ENCODE peak calls at places on chromosomes 6 and 20, in four cellular contexts. Z is GM23338, I is SK-N-SH, M is HCT116. P is an unnamed sample.

GRCh38 chr6:3758842-3759144 is 7.3 kb upstream of the PXDC1 start:
- DNase-seq in Z (no peak), I (no peak), M (no peak), P (no peak)

GRCh38 chr6:79404677-79405076 is 132.6 kb downstream of the LCA5 start:
- DNase-seq in Z (no peak), I (no peak), M (no peak), P (no peak)

GRCh38 chr20:20130399-20130798 is 78.1 kb downstream of the CFAP61 start:
- DNase-seq in Z (peak), I (no peak), M (peak), P (peak)

GRCh38 chr20:24872291-24873014 is 76.6 kb upstream of the CST7 start:
- DNase-seq in Z (no peak), I (peak), M (no peak), P (peak)

GRCh38 chr20:10524034-10524476 is 89.0 kb downstream of the SLX4IP start:
- DNase-seq in Z (peak), I (no peak), M (no peak), P (no peak)

GRCh38 chr6:41373919-41374617 is 38.7 kb downstream of the NCR2 start:
- DNase-seq in Z (peak), I (peak), M (no peak), P (no peak)

GRCh38 chr6:139240161-139241010 is 51.4 kb downstream of the TXLNB start:
- DNase-seq in Z (no peak), I (no peak), M (no peak), P (no peak)

GRCh38 chr20:57849126-57849867 is 139.5 kb upstream of the PMEPA1 start:
- DNase-seq in Z (no peak), I (no peak), M (no peak), P (no peak)

GRCh38 chr6:15929685-15930084 is 199.2 kb upstream of the MYLIP start:
- DNase-seq in Z (no peak), I (no peak), M (no peak), P (no peak)

GRCh38 chr20:59376109-59376841 is 75.9 kb downstream of the EDN3 start:
- DNase-seq in Z (no peak), I (no peak), M (no peak), P (no peak)

GRCh38 chr20:49712118-49712517 is 1.6 kb downstream of the B4GALT5 start:
- DNase-seq in Z (peak), I (no peak), M (no peak), P (no peak)

GRCh38 chr20:49713779-49714712 is at the start of gene B4GALT5:
- DNase-seq in Z (peak), I (peak), M (peak), P (peak)

GRCh38 chr20:49712918-49713778 is 530 bp downstream of the B4GALT5 start:
- DNase-seq in Z (peak), I (peak), M (no peak), P (peak)

GRCh38 chr20:49715466-49715865 is 1.8 kb upstream of the B4GALT5 start:
- DNase-seq in Z (no peak), I (no peak), M (no peak), P (no peak)

DNA sequence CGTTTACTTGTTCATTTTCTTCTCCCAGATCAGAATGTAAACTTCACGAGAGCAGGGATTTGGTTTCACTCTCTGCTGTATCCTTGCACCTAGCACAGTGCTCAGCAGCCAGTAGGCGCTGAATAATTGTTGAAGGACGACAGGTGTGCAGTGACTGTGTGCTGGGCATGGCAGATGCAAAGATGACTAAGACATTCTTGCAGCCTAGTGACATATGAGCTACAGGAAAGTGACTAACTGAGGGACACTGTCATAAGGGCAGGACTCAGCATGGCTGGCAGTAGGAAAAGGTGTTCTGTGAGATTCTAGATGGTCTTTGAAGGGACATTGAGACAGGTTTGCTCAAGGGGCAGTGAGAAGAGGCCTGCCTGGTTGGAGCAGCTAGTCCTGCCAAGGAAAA is 4.0 kb upstream of the B4GALT5 start:
- DNase-seq in Z (no peak), I (no peak), M (peak), P (no peak)
- H2AFZ ChIP-seq in Z (no peak), I (no peak), M (peak), P (no peak)

GRCh38 chr6:33926451-33926850 is 122.6 kb upstream of the MLN start:
- DNase-seq in Z (peak), I (peak), M (peak), P (peak)
- TF ChIP-seq EZH2phosphoT487 in Z (no peak), I (no peak), M (no peak), P (no peak)

GRCh38 chr6:44561062-44561591 is 173.6 kb downstream of the CDC5L start:
- DNase-seq in Z (peak), I (peak), M (no peak), P (no peak)
- H2AFZ ChIP-seq in Z (peak), I (no peak), M (no peak), P (no peak)

GRCh38 chr20:2740702-2741101 is 48.1 kb downstream of the EBF4 start:
- DNase-seq in Z (no peak), I (no peak), M (no peak), P (no peak)
- TF ChIP-seq EZH2phosphoT487 in Z (no peak), I (no peak), M (no peak), P (no peak)

DNA sequence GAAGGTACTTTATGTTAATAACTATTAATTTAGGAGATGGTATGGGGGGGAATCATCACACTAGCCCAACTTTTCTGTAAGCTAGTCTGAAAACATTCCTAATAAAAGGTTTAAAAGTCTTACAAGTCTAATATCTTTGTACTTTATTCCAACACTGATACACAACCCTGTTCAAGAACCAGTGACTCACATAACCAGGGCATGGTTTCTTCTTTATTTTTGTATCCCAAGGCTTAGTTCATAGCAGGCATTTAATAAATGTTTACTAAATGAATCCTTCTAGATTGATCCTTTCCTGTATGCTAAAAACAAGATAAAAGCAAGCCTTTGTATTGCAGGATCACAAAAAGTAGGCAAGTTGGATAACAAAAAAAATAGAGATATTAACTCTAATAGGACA is 9.7 kb downstream of the PNISR start:
- DNase-seq in Z (no peak), I (no peak), M (no peak), P (no peak)
- H2AFZ ChIP-seq in Z (no peak), I (no peak), M (no peak), P (no peak)

GRCh38 chr6:105644073-105644489 is 241.2 kb upstream of the PREP start:
- DNase-seq in Z (peak), I (no peak), M (no peak), P (no peak)
- TF ChIP-seq EZH2phosphoT487 in Z (no peak), I (no peak), M (no peak), P (no peak)

DNA sequence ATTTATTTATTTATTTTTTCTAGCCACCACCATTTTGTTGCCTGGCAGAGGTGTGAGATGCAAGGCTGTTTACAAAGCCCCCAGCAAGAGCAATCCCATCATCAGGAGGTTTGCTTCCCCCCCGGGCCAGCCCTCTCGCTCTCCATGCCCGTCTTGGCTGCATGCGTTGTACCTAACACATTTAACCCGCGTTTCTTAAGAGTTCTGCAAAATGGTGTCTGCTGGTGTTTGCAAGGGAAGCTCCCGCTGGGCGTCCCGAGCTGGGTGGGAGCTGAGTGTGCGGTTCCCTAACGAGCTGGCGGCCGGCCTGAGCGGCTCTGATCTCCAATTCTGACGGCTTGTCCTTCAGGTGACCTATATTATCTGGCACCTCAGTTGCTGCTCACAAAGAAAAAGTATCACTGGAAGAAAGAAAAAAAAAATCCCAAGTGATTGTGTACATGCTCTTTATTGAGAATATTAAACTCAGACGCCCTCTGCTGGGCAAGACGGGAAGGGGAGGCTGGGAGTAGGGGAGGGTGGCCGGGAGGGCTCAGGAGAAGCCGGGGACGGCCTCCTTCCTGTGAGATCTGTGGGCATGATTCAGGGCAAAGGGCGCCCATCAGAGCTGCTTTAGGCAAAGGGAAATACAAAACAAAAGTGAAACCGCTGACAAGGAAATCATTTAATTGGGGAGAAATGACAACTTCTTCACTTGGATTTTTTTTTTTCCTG is 154.8 kb downstream of the BCAS1 start:
- DNase-seq in Z (peak), I (peak), M (peak), P (peak)
- H2AFZ ChIP-seq in Z (peak), I (peak), M (peak), P (peak)

GRCh38 chr6:12032783-12033573 is 20.9 kb downstream of the HIVEP1 start:
- DNase-seq in Z (no peak), I (no peak), M (no peak), P (no peak)

GRCh38 chr6:12034349-12034748 is 22.2 kb downstream of the HIVEP1 start:
- DNase-seq in Z (no peak), I (no peak), M (no peak), P (no peak)

GRCh38 chr6:12034831-12035230 is 22.7 kb downstream of the HIVEP1 start:
- DNase-seq in Z (no peak), I (peak), M (no peak), P (no peak)

GRCh38 chr6:12030993-12031550 is 19.0 kb downstream of the HIVEP1 start:
- DNase-seq in Z (no peak), I (no peak), M (no peak), P (no peak)

DNA sequence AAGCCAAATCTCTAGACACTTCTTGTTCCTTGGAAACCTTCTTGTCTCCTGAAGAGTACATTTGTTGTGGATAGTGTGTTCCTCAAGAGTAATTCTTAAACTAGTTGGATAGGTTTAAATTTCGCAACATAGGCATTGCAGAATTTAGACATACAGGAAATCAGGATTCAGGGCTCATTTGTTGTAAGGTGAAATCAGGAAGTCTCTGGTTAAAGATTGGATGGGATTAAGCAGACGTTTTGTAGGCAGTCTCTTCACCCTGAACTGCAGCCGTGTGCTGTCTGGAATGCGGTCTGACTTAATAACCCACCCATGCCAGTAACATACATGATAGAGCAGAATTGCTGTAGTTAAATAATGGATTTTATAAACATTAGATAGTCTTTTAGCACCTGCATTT is 21.7 kb downstream of the HIVEP1 start:
- DNase-seq in Z (no peak), I (no peak), M (no peak), P (no peak)
- TF ChIP-seq EZH2phosphoT487 in Z (no peak), I (no peak), M (no peak), P (no peak)